ENCODE peak calls at places on chromosomes 4 and X, in seven cellular contexts. N is stomach, J is GM12892, I is ovary, R is body of pancreas, O is right lobe of liver, A is esophagus squamous epithelium. X is an unnamed sample.

GRCh38 chr4:84848432-84848831 is 118.1 kb downstream of the WDFY3 start:
- DNase-seq in J (no peak), A (no peak), N (no peak), R (no peak), I (no peak), O (no peak), X (no peak)

GRCh38 chrX:44596277-44596676 is 53.6 kb upstream of the FUNDC1 start:
- DNase-seq in O (no peak), A (no peak), N (no peak), I (no peak), J (peak), R (no peak), X (no peak)

GRCh38 chrX:101040197-101040596 is 11.7 kb downstream of the TRMT2B start:
- DNase-seq in O (no peak), N (no peak), R (no peak), I (no peak), A (no peak), J (no peak), X (no peak)

GRCh38 chr4:7842384-7843279 is 97.0 kb downstream of the AFAP1 start:
- DNase-seq in I (peak), O (no peak), N (no peak), J (no peak), A (no peak), R (no peak), X (peak)

GRCh38 chr4:125801373-125801772 is 486.6 kb downstream of the FAT4 start:
- DNase-seq in N (no peak), A (no peak), I (no peak), O (no peak), J (no peak), R (no peak), X (no peak)

GRCh38 chrX:69177511-69178162 is 12.4 kb upstream of the PJA1 start:
- DNase-seq in O (no peak), J (no peak), A (no peak), I (no peak), N (no peak), R (no peak), X (no peak)

GRCh38 chrX:97389761-97390192 is 506.1 kb downstream of the RPA4 start:
- DNase-seq in I (no peak), R (no peak), O (no peak), A (no peak), N (no peak), J (no peak), X (no peak)

GRCh38 chr4:106065018-106065417 is 169.7 kb downstream of the NPNT start:
- DNase-seq in A (no peak), I (no peak), J (no peak), R (no peak), O (no peak), N (no peak), X (no peak)

GRCh38 chrX:104306180-104306579 is 51.4 kb upstream of the ESX1 start:
- DNase-seq in R (no peak), N (no peak), A (no peak), I (no peak), J (no peak), O (no peak), X (no peak)

GRCh38 chrX:149392896-149393295 is 112.2 kb downstream of the IDS start:
- DNase-seq in R (no peak), A (no peak), J (no peak), O (no peak), N (no peak), I (no peak), X (no peak)

DNA sequence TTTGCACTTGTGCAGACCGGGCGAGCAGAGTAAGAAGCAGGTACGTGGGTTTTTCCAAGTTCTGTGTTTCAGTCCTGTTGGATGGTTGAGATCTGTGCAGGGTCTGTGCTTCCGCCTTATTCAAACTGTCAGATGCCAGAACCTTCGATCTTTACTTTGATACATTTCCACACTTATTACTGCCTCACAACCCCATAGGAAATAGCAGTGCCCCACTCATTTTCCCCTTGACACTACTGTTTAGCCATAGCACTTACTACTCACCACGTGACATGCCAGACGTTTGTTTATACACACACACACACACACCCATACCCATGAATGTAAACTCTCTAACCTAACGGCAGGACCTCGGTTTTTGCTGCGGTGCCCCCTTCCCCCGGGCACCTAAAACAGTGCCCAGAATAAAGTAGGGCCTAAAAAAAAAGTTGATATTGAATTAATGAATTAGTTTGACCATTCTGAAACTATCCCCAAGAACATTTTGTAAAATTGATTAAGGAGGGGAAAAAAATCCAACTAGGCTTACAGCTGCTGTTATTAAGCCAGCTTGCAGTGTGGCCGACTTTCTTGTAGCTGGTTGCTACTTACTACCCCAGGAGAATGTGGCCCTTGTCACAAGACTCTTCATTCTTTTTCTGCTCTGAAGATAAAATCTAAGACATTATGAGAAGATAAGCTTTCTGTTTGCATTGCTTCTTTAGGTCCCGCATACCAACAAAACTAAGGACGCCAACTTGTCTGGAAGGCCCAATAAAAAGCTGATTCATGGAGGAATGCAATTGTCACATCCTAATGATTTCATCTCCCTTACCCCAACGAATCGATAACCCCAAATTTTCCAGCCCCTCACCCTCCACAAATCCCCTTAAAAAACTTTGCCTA is 707 bp upstream of the SEPSECS start:
- DNase-seq in I (no peak), N (no peak), O (no peak), R (no peak), A (no peak), J (peak), X (no peak)
- TF ChIP-seq POLR2A in I (no peak), N (no peak), O (peak), R (no peak), A (no peak), J (no peak), X (no peak)

GRCh38 chrX:11108253-11108941 is 2.7 kb upstream of the HCCS start:
- DNase-seq in J (no peak), A (no peak), I (no peak), O (no peak), R (no peak), N (no peak), X (no peak)

GRCh38 chrX:11111947-11112346 is 815 bp downstream of the HCCS start:
- DNase-seq in I (no peak), R (no peak), N (no peak), A (no peak), J (no peak), O (no peak), X (no peak)

GRCh38 chrX:11109968-11110367 is 1.2 kb upstream of the HCCS start:
- DNase-seq in R (no peak), A (no peak), N (no peak), J (no peak), O (no peak), I (no peak), X (no peak)

GRCh38 chrX:11113731-11114130 is 2.6 kb downstream of the HCCS start:
- DNase-seq in N (no peak), I (no peak), O (no peak), J (no peak), R (no peak), A (no peak), X (no peak)

GRCh38 chrX:11111038-11111851 is at the start of gene HCCS:
- DNase-seq in I (peak), R (peak), A (peak), O (peak), J (peak), N (peak), X (peak)
- TF ChIP-seq POLR2A in I (peak), R (peak), A (peak), O (peak), J (peak), N (no peak), X (peak)

GRCh38 chr4:55612341-55612740 is 20.3 kb upstream of the PDCL2 start:
- DNase-seq in A (no peak), I (no peak), O (no peak), N (no peak), J (no peak), R (no peak), X (no peak)

GRCh38 chr4:55611358-55612059 is 19.5 kb upstream of the PDCL2 start:
- DNase-seq in I (no peak), A (no peak), N (no peak), O (no peak), J (no peak), R (no peak), X (no peak)

GRCh38 chr4:55613621-55614020 is 21.6 kb upstream of the PDCL2 start:
- DNase-seq in R (no peak), O (no peak), N (no peak), I (no peak), A (no peak), J (no peak), X (no peak)

GRCh38 chr4:55608591-55608990 is 16.5 kb upstream of the PDCL2 start:
- DNase-seq in I (no peak), O (no peak), N (no peak), J (no peak), A (no peak), R (no peak), X (no peak)

DNA sequence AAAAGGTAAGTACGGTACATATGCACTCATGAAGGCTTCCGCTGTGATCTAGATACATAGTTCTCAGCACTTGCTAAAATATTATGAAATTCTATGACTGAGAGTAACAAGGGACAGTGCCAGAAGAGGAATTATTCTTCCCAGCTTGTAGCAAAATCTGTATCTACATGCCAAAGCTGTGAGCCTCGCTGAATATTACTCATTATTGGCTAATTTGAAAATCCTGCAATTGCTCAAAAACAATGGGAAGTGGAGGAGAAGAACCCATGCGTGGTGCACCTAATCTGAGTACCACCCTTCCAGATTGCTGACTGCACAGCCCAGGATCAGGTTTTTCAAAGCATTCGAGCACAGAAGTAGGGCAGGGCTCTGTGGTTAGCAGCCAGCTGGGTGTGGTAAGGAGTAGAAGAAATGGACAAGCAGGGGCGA is 17.4 kb upstream of the PDCL2 start:
- DNase-seq in N (no peak), A (no peak), R (no peak), O (no peak), J (no peak), I (no peak), X (no peak)
- TF ChIP-seq POLR2A in N (no peak), A (no peak), R (no peak), O (no peak), J (no peak), I (no peak), X (no peak)

GRCh38 chrX:63560601-63561218 is 209.6 kb upstream of the SPIN4 start:
- DNase-seq in I (peak), R (peak), O (peak), N (peak), J (peak), A (no peak), X (peak)
- TF ChIP-seq POLR2A in I (no peak), R (peak), O (no peak), N (no peak), J (no peak), A (no peak), X (no peak)

GRCh38 chrX:19863237-19864223 is 23.9 kb downstream of the SH3KBP1 start:
- DNase-seq in J (no peak), A (no peak), N (no peak), O (no peak), R (no peak), I (no peak), X (no peak)
- TF ChIP-seq POLR2A in J (peak), A (no peak), N (no peak), O (no peak), R (no peak), I (no peak), X (no peak)

GRCh38 chr4:26141916-26142638 is 178.7 kb upstream of the RBPJ start:
- DNase-seq in J (no peak), O (no peak), R (peak), I (no peak), A (no peak), N (peak), X (no peak)
- TF ChIP-seq POLR2A in J (no peak), O (no peak), R (no peak), I (no peak), A (peak), N (no peak), X (no peak)